ENCODE peak calls at places on chromosomes 16 and 17, in eight cellular contexts. One of them, this sample, is unnamed.

GRCh38 chr17:40068917-40069750 is 6.4 kb downstream of the THRA start:
- DNase-seq in upper lobe of right lung: peak
- DNase-seq in body of pancreas: peak
- DNase-seq in AG09309: peak
- DNase-seq in A549: no peak
- DNase-seq in epithelial cell of esophagus: peak
- DNase-seq in cardiac muscle cell: peak
- DNase-seq in psoas muscle: peak
- DNase-seq in this sample: peak

GRCh38 chr16:80804451-80805383 is at the start of gene CDYL2:
- DNase-seq in AG09309: no peak
- DNase-seq in cardiac muscle cell: peak
- DNase-seq in body of pancreas: peak
- DNase-seq in upper lobe of right lung: peak
- DNase-seq in psoas muscle: peak
- DNase-seq in A549: peak
- DNase-seq in epithelial cell of esophagus: peak
- DNase-seq in this sample: peak

GRCh38 chr16:57773019-57773418 is 29.3 kb downstream of the KIFC3 start:
- DNase-seq in upper lobe of right lung: no peak
- DNase-seq in cardiac muscle cell: no peak
- DNase-seq in body of pancreas: no peak
- DNase-seq in epithelial cell of esophagus: no peak
- DNase-seq in AG09309: no peak
- DNase-seq in psoas muscle: peak
- DNase-seq in A549: no peak
- DNase-seq in this sample: no peak

GRCh38 chr16:69100046-69100765 is 5.2 kb upstream of the HAS3 start:
- DNase-seq in AG09309: no peak
- DNase-seq in upper lobe of right lung: peak
- DNase-seq in A549: no peak
- DNase-seq in epithelial cell of esophagus: no peak
- DNase-seq in cardiac muscle cell: no peak
- DNase-seq in body of pancreas: no peak
- DNase-seq in psoas muscle: no peak
- DNase-seq in this sample: no peak

GRCh38 chr16:82199209-82199608 is 29.2 kb upstream of the MPHOSPH6 start:
- DNase-seq in body of pancreas: no peak
- DNase-seq in epithelial cell of esophagus: no peak
- DNase-seq in upper lobe of right lung: no peak
- DNase-seq in psoas muscle: no peak
- DNase-seq in cardiac muscle cell: peak
- DNase-seq in A549: no peak
- DNase-seq in AG09309: no peak
- DNase-seq in this sample: no peak

GRCh38 chr17:39261286-39261685 is 35.5 kb upstream of the STAC2 start:
- DNase-seq in A549: no peak
- DNase-seq in epithelial cell of esophagus: no peak
- DNase-seq in AG09309: no peak
- DNase-seq in body of pancreas: no peak
- DNase-seq in psoas muscle: no peak
- DNase-seq in upper lobe of right lung: no peak
- DNase-seq in cardiac muscle cell: no peak
- DNase-seq in this sample: no peak

GRCh38 chr17:73203788-73204479 is 11.1 kb downstream of the COG1 start:
- DNase-seq in epithelial cell of esophagus: no peak
- DNase-seq in AG09309: no peak
- DNase-seq in body of pancreas: no peak
- DNase-seq in psoas muscle: no peak
- DNase-seq in upper lobe of right lung: no peak
- DNase-seq in A549: no peak
- DNase-seq in cardiac muscle cell: no peak
- DNase-seq in this sample: no peak

GRCh38 chr17:34171245-34171818 is 83.8 kb upstream of the CCL2 start:
- DNase-seq in psoas muscle: peak
- DNase-seq in cardiac muscle cell: peak
- DNase-seq in epithelial cell of esophagus: peak
- DNase-seq in upper lobe of right lung: peak
- DNase-seq in AG09309: peak
- DNase-seq in body of pancreas: peak
- DNase-seq in A549: peak
- DNase-seq in this sample: peak

GRCh38 chr16:84795338-84796053 is 24.3 kb upstream of the CRISPLD2 start:
- DNase-seq in A549: no peak
- DNase-seq in body of pancreas: peak
- DNase-seq in AG09309: peak
- DNase-seq in cardiac muscle cell: peak
- DNase-seq in epithelial cell of esophagus: peak
- DNase-seq in upper lobe of right lung: no peak
- DNase-seq in psoas muscle: peak
- DNase-seq in this sample: peak

DNA sequence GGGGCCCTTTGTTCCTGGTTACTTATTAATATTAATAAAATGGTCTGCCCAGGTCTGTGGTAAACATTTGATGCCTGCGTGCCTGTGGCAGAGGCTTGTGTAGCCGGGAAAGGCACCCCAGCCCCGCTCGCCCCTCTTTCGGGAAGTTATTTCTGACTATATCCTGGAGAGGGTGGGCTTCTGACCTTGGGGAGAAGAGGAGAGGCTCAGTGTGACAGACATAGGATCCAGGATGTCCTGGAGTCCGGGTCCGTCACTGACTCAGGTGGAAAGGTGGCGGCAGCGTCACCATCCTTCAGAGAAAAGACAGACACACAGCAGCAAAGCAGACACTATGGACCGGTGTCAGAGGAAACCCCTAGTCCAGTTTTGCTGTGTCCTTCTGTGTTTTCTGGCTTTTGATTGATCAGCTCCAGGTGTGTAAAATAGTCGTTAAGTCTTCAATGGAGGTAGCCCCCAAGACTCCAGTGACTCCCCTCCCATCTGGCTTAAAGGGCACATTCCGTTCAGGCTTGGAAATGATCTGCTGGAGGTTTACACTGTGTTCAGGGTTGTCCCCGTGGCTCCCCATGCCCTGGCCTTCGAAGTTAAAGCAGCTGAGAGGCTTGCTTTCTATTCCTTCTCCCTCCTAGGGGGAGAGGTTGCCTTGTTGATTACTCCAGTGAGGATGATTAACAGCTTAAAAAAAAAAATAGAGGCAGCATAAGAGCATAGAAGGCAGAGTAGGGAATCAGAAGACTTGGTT is 81.6 kb downstream of the CCDC182 start:
- DNase-seq in upper lobe of right lung: no peak
- DNase-seq in A549: no peak
- DNase-seq in body of pancreas: no peak
- DNase-seq in cardiac muscle cell: no peak
- DNase-seq in psoas muscle: no peak
- DNase-seq in AG09309: no peak
- DNase-seq in epithelial cell of esophagus: no peak
- DNase-seq in this sample: peak
- H3K4me3 ChIP-seq in upper lobe of right lung: no peak
- H3K4me3 ChIP-seq in A549: no peak
- H3K4me3 ChIP-seq in body of pancreas: no peak
- H3K4me3 ChIP-seq in cardiac muscle cell: no peak
- H3K4me3 ChIP-seq in psoas muscle: no peak
- H3K4me3 ChIP-seq in AG09309: no peak
- H3K4me3 ChIP-seq in epithelial cell of esophagus: no peak
- H3K4me3 ChIP-seq in this sample: no peak

GRCh38 chr17:20232611-20233010 is 223.5 kb downstream of the SPECC1 start:
- DNase-seq in AG09309: no peak
- DNase-seq in psoas muscle: no peak
- DNase-seq in epithelial cell of esophagus: no peak
- DNase-seq in cardiac muscle cell: no peak
- DNase-seq in A549: no peak
- DNase-seq in upper lobe of right lung: no peak
- DNase-seq in body of pancreas: no peak
- DNase-seq in this sample: no peak
- TF ChIP-seq CTCF in AG09309: no peak
- TF ChIP-seq CTCF in psoas muscle: no peak
- TF ChIP-seq CTCF in epithelial cell of esophagus: no peak
- TF ChIP-seq CTCF in cardiac muscle cell: no peak
- TF ChIP-seq CTCF in A549: no peak
- TF ChIP-seq CTCF in upper lobe of right lung: no peak
- TF ChIP-seq CTCF in body of pancreas: no peak
- TF ChIP-seq CTCF in this sample: no peak

GRCh38 chr16:67872131-67872630 is 671 bp upstream of the EDC4 start:
- DNase-seq in AG09309: no peak
- DNase-seq in upper lobe of right lung: no peak
- DNase-seq in epithelial cell of esophagus: no peak
- DNase-seq in A549: no peak
- DNase-seq in cardiac muscle cell: no peak
- DNase-seq in psoas muscle: no peak
- DNase-seq in body of pancreas: no peak
- DNase-seq in this sample: no peak
- H3K4me3 ChIP-seq in AG09309: no peak
- H3K4me3 ChIP-seq in upper lobe of right lung: peak
- H3K4me3 ChIP-seq in epithelial cell of esophagus: no peak
- H3K4me3 ChIP-seq in A549: peak
- H3K4me3 ChIP-seq in cardiac muscle cell: no peak
- H3K4me3 ChIP-seq in psoas muscle: peak
- H3K4me3 ChIP-seq in body of pancreas: no peak
- H3K4me3 ChIP-seq in this sample: peak

DNA sequence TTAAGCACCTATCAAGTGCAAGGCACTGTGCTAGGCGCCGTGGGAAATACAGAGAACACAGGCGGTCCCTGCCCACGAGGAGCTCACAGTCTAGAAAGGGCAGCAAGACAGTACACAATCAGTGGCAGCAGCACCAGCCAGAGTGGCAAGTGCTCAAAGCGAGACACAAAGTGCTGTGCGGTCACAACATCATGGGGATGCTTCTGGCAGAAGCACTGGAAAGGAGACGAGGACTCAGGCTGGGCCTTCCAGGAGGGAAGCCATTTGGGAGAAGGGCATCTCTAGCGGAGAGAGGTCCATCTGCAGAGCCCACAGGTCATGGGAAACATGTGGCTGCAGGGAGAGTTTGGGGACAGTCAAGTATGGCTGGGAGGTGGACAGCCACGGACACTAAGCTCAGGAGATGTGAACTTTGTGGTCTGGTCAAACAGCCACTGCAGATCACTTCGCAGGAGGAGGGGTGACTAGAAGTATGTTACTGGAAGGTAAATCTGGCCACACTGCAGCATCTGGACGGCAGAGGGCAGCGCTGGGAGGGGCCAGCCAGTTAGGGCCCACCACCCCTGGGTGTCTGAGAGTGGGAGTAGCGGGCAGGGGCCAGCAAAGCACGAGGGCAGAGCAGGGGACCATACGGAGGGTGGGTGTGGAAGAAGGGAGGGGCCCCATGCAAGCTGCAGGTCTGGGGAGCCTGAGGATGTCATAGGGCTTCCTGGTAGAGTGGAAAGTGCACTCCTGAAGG is 71.1 kb downstream of the N4BP1 start:
- DNase-seq in body of pancreas: no peak
- DNase-seq in psoas muscle: no peak
- DNase-seq in epithelial cell of esophagus: no peak
- DNase-seq in upper lobe of right lung: no peak
- DNase-seq in cardiac muscle cell: no peak
- DNase-seq in AG09309: no peak
- DNase-seq in A549: no peak
- DNase-seq in this sample: peak
- TF ChIP-seq CTCF in body of pancreas: peak
- TF ChIP-seq CTCF in psoas muscle: no peak
- TF ChIP-seq CTCF in epithelial cell of esophagus: peak
- TF ChIP-seq CTCF in upper lobe of right lung: peak
- TF ChIP-seq CTCF in cardiac muscle cell: peak
- TF ChIP-seq CTCF in AG09309: peak
- TF ChIP-seq CTCF in A549: peak
- TF ChIP-seq CTCF in this sample: peak

DNA sequence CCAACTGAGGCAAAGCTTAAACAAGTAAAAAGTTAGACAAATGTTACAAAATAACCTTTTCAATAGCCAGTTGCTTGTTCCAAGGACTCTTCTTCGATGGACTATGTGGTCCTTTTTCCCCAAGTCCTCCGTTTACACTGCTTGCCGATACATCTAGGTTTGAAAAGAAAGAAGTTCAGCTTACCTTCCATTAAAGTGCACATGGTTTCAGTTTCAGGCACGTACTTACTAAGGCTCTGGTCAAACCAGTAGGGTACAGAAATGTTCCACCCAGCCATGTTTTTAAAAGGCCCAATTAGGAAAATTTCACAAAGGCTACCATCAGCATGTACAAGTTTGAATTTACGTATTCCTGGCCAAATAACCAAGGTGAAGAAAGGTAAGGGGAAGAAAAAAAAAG is 2.1 kb downstream of the SRSF2 start:
- DNase-seq in body of pancreas: no peak
- DNase-seq in AG09309: no peak
- DNase-seq in upper lobe of right lung: no peak
- DNase-seq in epithelial cell of esophagus: peak
- DNase-seq in cardiac muscle cell: peak
- DNase-seq in psoas muscle: no peak
- DNase-seq in A549: no peak
- DNase-seq in this sample: no peak
- H3K4me3 ChIP-seq in body of pancreas: no peak
- H3K4me3 ChIP-seq in AG09309: peak
- H3K4me3 ChIP-seq in upper lobe of right lung: peak
- H3K4me3 ChIP-seq in epithelial cell of esophagus: peak
- H3K4me3 ChIP-seq in cardiac muscle cell: peak
- H3K4me3 ChIP-seq in psoas muscle: peak
- H3K4me3 ChIP-seq in A549: peak
- H3K4me3 ChIP-seq in this sample: peak

GRCh38 chr16:86252596-86252995 is 257.7 kb upstream of the FOXF1 start:
- DNase-seq in psoas muscle: no peak
- DNase-seq in upper lobe of right lung: no peak
- DNase-seq in AG09309: no peak
- DNase-seq in body of pancreas: no peak
- DNase-seq in cardiac muscle cell: peak
- DNase-seq in epithelial cell of esophagus: no peak
- DNase-seq in A549: no peak
- DNase-seq in this sample: peak
- TF ChIP-seq CTCF in psoas muscle: no peak
- TF ChIP-seq CTCF in upper lobe of right lung: peak
- TF ChIP-seq CTCF in AG09309: peak
- TF ChIP-seq CTCF in body of pancreas: no peak
- TF ChIP-seq CTCF in cardiac muscle cell: peak
- TF ChIP-seq CTCF in epithelial cell of esophagus: no peak
- TF ChIP-seq CTCF in A549: peak
- TF ChIP-seq CTCF in this sample: peak

DNA sequence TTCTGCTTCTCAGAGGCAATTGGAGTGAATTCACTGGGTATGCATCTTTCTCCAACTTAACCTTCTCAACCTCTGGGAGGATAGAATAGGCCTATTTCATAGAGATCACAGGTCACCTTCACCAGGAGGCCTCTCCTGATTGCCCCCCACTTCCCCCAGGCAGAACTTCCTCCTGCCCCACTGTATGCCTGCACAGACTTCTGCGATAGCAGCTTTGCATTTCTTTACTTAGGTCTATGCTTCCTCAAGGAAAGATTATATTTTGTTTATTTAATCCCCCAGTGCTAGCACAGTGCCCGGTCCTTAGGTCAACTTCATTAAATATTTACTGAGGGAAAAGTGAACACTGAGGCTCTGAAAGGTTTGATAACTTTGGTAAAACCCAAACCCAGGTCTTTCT is 19.9 kb downstream of the MYO18A start:
- DNase-seq in A549: no peak
- DNase-seq in AG09309: no peak
- DNase-seq in epithelial cell of esophagus: no peak
- DNase-seq in body of pancreas: no peak
- DNase-seq in cardiac muscle cell: no peak
- DNase-seq in psoas muscle: no peak
- DNase-seq in upper lobe of right lung: no peak
- DNase-seq in this sample: no peak
- H3K4me3 ChIP-seq in A549: no peak
- H3K4me3 ChIP-seq in AG09309: no peak
- H3K4me3 ChIP-seq in epithelial cell of esophagus: no peak
- H3K4me3 ChIP-seq in body of pancreas: no peak
- H3K4me3 ChIP-seq in cardiac muscle cell: no peak
- H3K4me3 ChIP-seq in psoas muscle: no peak
- H3K4me3 ChIP-seq in upper lobe of right lung: no peak
- H3K4me3 ChIP-seq in this sample: no peak